ENCODE peak calls at places on chromosome 9, in five cellular contexts. C is GM10248; F is endodermal cell; N is fibroblast of lung; K is activated naive CD4-positive, alpha-beta T cell treated with anti-CD3 and anti-CD28 coated beads for 36 hours. Y is an unnamed sample.

GRCh38 chr9:4212661-4213060 is 87.2 kb downstream of the GLIS3 start:
- DNase-seq in C (no peak), N (no peak), F (no peak), K (no peak), Y (no peak)

GRCh38 chr9:136533775-136534157 is 12.1 kb downstream of the NOTCH1 start:
- DNase-seq in N (no peak), F (no peak), K (peak; percentile 94), C (no peak), Y (no peak)

GRCh38 chr9:95852059-95853032 is 23.1 kb upstream of the ERCC6L2 start:
- DNase-seq in F (no peak), K (peak; percentile 37), C (peak; percentile 72), N (peak; percentile 46), Y (no peak)

GRCh38 chr9:101165131-101165530 is 136.6 kb downstream of the PLPPR1 start:
- DNase-seq in F (no peak), N (no peak), C (no peak), K (no peak), Y (no peak)

GRCh38 chr9:133735894-133736293 is 2.3 kb downstream of the SARDH start:
- DNase-seq in F (no peak), N (no peak), K (no peak), C (no peak), Y (no peak)

GRCh38 chr9:73151653-73152382 is at the start of gene ANXA1:
- DNase-seq in N (peak; percentile 95), F (no peak), C (no peak), K (no peak), Y (peak; percentile 92)

GRCh38 chr9:78972303-78973002 is 599.3 kb upstream of the TLE4 start:
- DNase-seq in N (no peak), F (no peak), K (no peak), C (no peak), Y (no peak)

GRCh38 chr9:68523367-68523936 is 17.2 kb downstream of the TMEM252 start:
- DNase-seq in N (no peak), F (no peak), K (no peak), C (no peak), Y (no peak)

GRCh38 chr9:135294826-135295225 is 184.8 kb upstream of the PPP1R26 start:
- DNase-seq in C (no peak), N (no peak), F (no peak), K (no peak), Y (no peak)

GRCh38 chr9:12817702-12818101 is 42.9 kb downstream of the LURAP1L start:
- DNase-seq in N (peak; percentile 79), K (no peak), F (peak; percentile 68), C (no peak), Y (no peak)

GRCh38 chr9:89387970-89388867 is 69.9 kb downstream of the SECISBP2 start:
- DNase-seq in F (no peak), K (no peak), C (no peak), N (peak; percentile 94), Y (peak; percentile 93)

GRCh38 chr9:70589571-70590263 is 175.3 kb upstream of the KLF9 start:
- DNase-seq in K (no peak), C (no peak), F (no peak), N (peak; percentile 85), Y (peak; percentile 89)

GRCh38 chr9:6827370-6827949 is 69.7 kb downstream of the KDM4C start:
- DNase-seq in K (peak; percentile 68), N (peak; percentile 58), C (peak; percentile 53), F (peak; percentile 85), Y (peak; percentile 71)

GRCh38 chr9:93648836-93649235 is 72.5 kb downstream of the PHF2 start:
- DNase-seq in C (no peak), F (no peak), K (no peak), N (no peak), Y (no peak)

GRCh38 chr9:129307227-129307970 is 129.3 kb upstream of the IER5L start:
- DNase-seq in F (peak; percentile 38), C (no peak), K (no peak), N (no peak), Y (no peak)

GRCh38 chr9:134413890-134414731 is 87.9 kb downstream of the RXRA start:
- DNase-seq in N (peak; percentile 82), K (no peak), F (no peak), C (no peak), Y (peak; percentile 77)

GRCh38 chr9:136695435-136695895 is 8.2 kb upstream of the AGPAT2 start:
- DNase-seq in N (no peak), C (no peak), F (no peak), K (no peak), Y (no peak)

GRCh38 chr9:99056876-99057664 is 47.8 kb upstream of the TGFBR1 start:
- DNase-seq in K (peak; percentile 65), F (no peak), C (no peak), N (peak; percentile 42), Y (peak; percentile 73)

GRCh38 chr9:127065592-127065991 is 56.8 kb downstream of the ANGPTL2 start:
- DNase-seq in N (peak; percentile 47), K (no peak), F (no peak), C (no peak), Y (peak; percentile 87)